ENCODE peak calls at places on chromosomes 16 and 17, in five cellular contexts. Y is right atrium auricular region; J is caudate nucleus; I is left lung; A is CD4-positive, alpha-beta memory T cell. S is an unnamed sample.
A peak's percentile ranks its signal among the peaks of the same experiment; 100 is the strongest.

GRCh38 chr16:30609002-30609927 is 924 bp downstream of the ZNF689 start:
- DNase-seq in J (no peak), I (peak; percentile 89), Y (no peak), A (no peak), S (peak; percentile 40)

GRCh38 chr17:29615492-29616299 is 7.0 kb downstream of the CORO6 start:
- DNase-seq in J (peak; percentile 88), I (peak; percentile 97), A (peak; percentile 84), Y (peak; percentile 88), S (peak; percentile 84)

GRCh38 chr17:4585203-4585939 is 1.0 kb downstream of the SMTNL2 start:
- DNase-seq in J (no peak), I (peak; percentile 65), Y (no peak), A (no peak), S (no peak)

GRCh38 chr16:48438414-48438813 is 53.2 kb upstream of the SIAH1 start:
- DNase-seq in A (no peak), Y (no peak), J (no peak), I (no peak), S (no peak)

GRCh38 chr17:7929158-7930029 is at the start of gene KCNAB3:
- DNase-seq in I (peak; percentile 78), Y (no peak), A (peak; percentile 61), J (peak; percentile 78), S (peak; percentile 61)

GRCh38 chr17:51124641-51125503 is 4.2 kb upstream of the SPAG9 start:
- DNase-seq in I (no peak), J (no peak), Y (no peak), A (no peak), S (no peak)

GRCh38 chr16:4486126-4486893 is 10.1 kb downstream of the HMOX2 start:
- DNase-seq in J (no peak), I (no peak), A (no peak), Y (peak; percentile 66), S (no peak)

GRCh38 chr17:74211929-74212261 is 1.5 kb upstream of the TTYH2 start:
- DNase-seq in A (no peak), J (no peak), I (no peak), Y (no peak), S (no peak)

GRCh38 chr16:66346221-66346620 is 20.3 kb upstream of the CDH5 start:
- DNase-seq in J (no peak), I (no peak), A (no peak), Y (no peak), S (no peak)

GRCh38 chr16:4994719-4995434 is 36.7 kb downstream of the SEC14L5 start:
- DNase-seq in Y (no peak), J (peak; percentile 73), I (no peak), A (no peak), S (peak; percentile 57)

GRCh38 chr16:50509521-50510341 is 38.5 kb upstream of the NKD1 start:
- DNase-seq in J (no peak), Y (peak; percentile 55), A (peak; percentile 12), I (no peak), S (no peak)

DNA sequence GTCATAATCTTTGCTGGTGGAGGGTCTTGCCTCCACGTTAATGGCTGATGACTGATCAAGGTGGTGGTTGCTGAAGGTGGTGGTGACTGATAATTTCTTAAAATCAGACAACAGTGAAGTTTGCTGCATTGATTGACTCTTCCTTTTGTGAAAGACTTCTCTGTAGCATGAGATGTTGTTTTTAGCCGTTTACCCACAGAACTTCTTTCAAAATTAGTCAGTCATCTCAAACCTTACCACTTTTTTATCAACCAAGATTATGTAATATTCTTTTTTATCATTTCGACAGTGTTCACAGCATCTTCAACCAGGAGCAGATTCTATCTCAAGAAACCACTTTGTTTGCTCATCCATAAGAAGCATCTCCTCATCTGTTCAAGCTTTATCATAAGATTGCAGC is 5.9 kb downstream of the UQCRC2 start:
- DNase-seq in J (no peak), I (no peak), A (no peak), Y (no peak), S (no peak)
- H3K27ac ChIP-seq in J (no peak overlapping the region), I (no peak overlapping the region), A (no peak overlapping the region), Y (no peak overlapping the region), S (peak overlapping the region; percentile 19)

GRCh38 chr17:41002814-41003213 is 3.1 kb upstream of the KRTAP3-2 start:
- DNase-seq in I (no peak), Y (no peak), A (no peak), J (no peak), S (no peak)
- H3K27ac ChIP-seq in I (no peak overlapping the region), Y (no peak overlapping the region), A (no peak overlapping the region), J (no peak overlapping the region), S (no peak overlapping the region)

DNA sequence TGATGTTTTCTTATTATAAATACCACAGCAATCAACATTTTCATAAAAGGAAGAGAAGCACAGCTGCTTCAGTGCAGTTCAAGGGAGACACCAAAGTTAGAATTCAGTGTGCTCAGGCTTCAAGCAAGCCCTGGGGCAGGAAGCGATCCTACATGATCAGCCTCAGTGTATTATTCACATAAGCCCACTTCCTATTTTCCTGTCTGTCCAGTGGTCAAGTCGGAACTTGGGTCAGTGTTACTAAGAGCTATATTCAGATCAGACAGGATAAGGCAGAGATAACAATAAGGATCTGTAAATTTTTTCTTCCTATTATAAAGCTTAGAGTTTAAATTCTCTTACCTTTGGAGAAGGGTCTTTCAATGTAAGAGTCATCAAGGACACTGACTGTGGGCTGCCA is 12.9 kb downstream of the HEATR6 start:
- DNase-seq in Y (no peak), J (no peak), A (no peak), I (no peak), S (no peak)
- H3K27ac ChIP-seq in Y (no peak overlapping the region), J (no peak overlapping the region), A (no peak overlapping the region), I (no peak overlapping the region), S (no peak overlapping the region)

GRCh38 chr17:50063516-50064252 is 7.8 kb downstream of the ITGA3 start:
- DNase-seq in Y (no peak), I (no peak), A (no peak), J (no peak), S (no peak)

GRCh38 chr17:50060951-50061712 is 5.2 kb downstream of the ITGA3 start:
- DNase-seq in I (no peak), J (peak; percentile 19), A (no peak), Y (peak; percentile 67), S (peak; percentile 85)

GRCh38 chr17:50065056-50065455 is 9.1 kb downstream of the ITGA3 start:
- DNase-seq in J (no peak), Y (no peak), I (no peak), A (no peak), S (no peak)

GRCh38 chr17:50064253-50064991 is 8.5 kb downstream of the ITGA3 start:
- DNase-seq in J (peak; percentile 56), A (no peak), I (no peak), Y (peak; percentile 63), S (no peak)

DNA sequence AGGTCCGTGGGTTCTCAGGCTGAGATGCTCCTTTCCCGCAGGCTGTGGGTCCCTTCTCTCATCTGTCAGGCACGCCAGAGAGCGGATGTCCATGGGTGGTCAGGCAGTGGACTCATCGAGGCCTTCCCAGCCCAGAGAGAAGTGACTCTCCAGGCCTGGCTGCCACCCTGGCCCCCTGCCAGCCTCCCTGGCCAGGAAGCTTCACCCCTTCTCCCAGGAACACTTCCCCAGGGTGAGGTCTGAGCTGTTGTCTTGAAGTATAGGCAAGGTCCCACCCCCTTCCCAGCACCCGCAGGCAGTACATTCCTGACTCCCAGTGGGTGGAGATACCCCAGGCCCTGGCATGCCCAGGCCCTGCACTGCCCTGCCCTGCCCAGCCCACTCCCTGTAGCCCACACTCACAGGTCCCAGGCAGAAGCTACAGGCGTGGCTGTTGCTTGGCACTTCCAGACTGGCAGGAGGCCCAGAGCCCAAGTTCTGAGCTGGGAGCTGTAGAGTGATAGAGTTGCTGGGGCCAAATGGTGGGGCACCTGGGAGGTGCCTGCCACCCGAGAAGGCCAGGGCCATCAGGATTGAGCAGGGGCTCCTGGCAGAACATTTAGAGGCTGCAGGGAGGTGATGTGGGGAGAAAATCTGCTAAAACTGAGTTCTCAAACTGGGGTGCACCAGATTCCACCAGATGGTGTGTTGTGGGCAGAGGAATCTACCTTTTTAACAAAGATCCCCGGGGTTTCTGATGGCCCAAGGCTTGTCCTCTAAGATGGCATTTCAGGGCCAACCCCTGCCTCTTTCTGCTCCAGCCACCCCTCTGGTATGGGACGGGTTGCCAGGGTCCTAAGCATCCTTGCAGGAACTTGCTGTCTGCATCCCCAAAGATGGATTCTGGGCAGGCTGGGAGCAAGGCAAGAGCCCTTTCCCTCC is 6.7 kb downstream of the ITGA3 start:
- DNase-seq in I (peak; percentile 93), J (no peak), A (no peak), Y (peak; percentile 66), S (no peak)
- H3K27ac ChIP-seq in I (peak overlapping the region; percentile 72), J (no peak overlapping the region), A (no peak overlapping the region), Y (peak overlapping the region; percentile 92), S (no peak overlapping the region)

GRCh38 chr16:19754644-19755036 is 36.6 kb downstream of the IQCK start:
- DNase-seq in Y (no peak), I (no peak), A (no peak), J (no peak), S (no peak)
- H3K27ac ChIP-seq in Y (peak overlapping the region; percentile 66), I (no peak overlapping the region), A (no peak overlapping the region), J (peak overlapping the region; percentile 95), S (peak overlapping the region; percentile 73)

S was measured in substantia nigra.